ENCODE peak calls at places on chromosomes 1 and 21, in ten cellular contexts. U is Peyer's patch, F is fibroblast of mammary gland, A is kidney, N is AG04450, C is fibroblast of lung, W is dorsolateral prefrontal cortex, O is testis, S is neural progenitor cell, R is astrocyte of the spinal cord. D is an unnamed sample.

GRCh38 chr1:69520326-69520725 is 47.4 kb upstream of the LRRC7 start:
- DNase-seq in U (no peak), F (no peak), A (no peak), N (no peak), C (no peak), W (no peak), O (no peak), S (no peak), R (no peak), D (no peak)

GRCh38 chr1:84365225-84366221 is 32.8 kb upstream of the DNASE2B start:
- DNase-seq in U (no peak), F (peak), A (no peak), N (peak), C (peak), W (no peak), O (no peak), S (no peak), R (peak), D (peak)

GRCh38 chr1:47190807-47191206 is 971 bp upstream of the PDZK1IP1 start:
- DNase-seq in U (no peak), F (no peak), A (no peak), N (no peak), C (no peak), W (no peak), O (no peak), S (no peak), R (no peak), D (no peak)

GRCh38 chr21:18289876-18290275 is 45.2 kb downstream of the CHODL start:
- DNase-seq in U (no peak), F (no peak), A (no peak), N (no peak), C (no peak), W (no peak), O (no peak), S (no peak), R (no peak), D (no peak)

GRCh38 chr21:42621166-42621827 is 32.1 kb upstream of the PDE9A start:
- DNase-seq in U (no peak), F (peak), A (peak), N (no peak), C (no peak), W (no peak), O (no peak), S (peak), R (no peak), D (no peak)

GRCh38 chr21:33281101-33281652 is 15.0 kb downstream of the IL10RB start:
- DNase-seq in U (no peak), F (no peak), A (no peak), N (no peak), C (no peak), W (no peak), O (no peak), S (no peak), R (no peak), D (no peak)

GRCh38 chr1:232990176-232990723 is 39.8 kb downstream of the NTPCR start:
- DNase-seq in U (no peak), F (no peak), A (no peak), N (no peak), C (no peak), W (no peak), O (no peak), S (no peak), R (no peak), D (no peak)

GRCh38 chr21:17461014-17461413 is 51.8 kb upstream of the CXADR start:
- DNase-seq in U (no peak), F (peak), A (no peak), N (peak), C (peak), W (peak), O (peak), S (no peak), R (peak), D (peak)

GRCh38 chr1:173206816-173207595 is at the start of gene TNFSF4:
- DNase-seq in U (no peak), F (peak), A (no peak), N (no peak), C (peak), W (no peak), O (peak), S (no peak), R (no peak), D (no peak)

GRCh38 chr1:30664103-30664755 is 59.2 kb downstream of the MATN1 start:
- DNase-seq in U (no peak), F (peak), A (peak), N (no peak), C (no peak), W (no peak), O (no peak), S (no peak), R (no peak), D (no peak)

GRCh38 chr1:82099170-82099569 is 298.4 kb downstream of the ADGRL2 start:
- DNase-seq in U (no peak), F (no peak), A (no peak), N (no peak), C (no peak), W (no peak), O (no peak), S (no peak), R (no peak), D (no peak)

GRCh38 chr1:75732703-75733102 is 8.2 kb downstream of the ACADM start:
- DNase-seq in U (no peak), F (no peak), A (no peak), N (no peak), C (no peak), W (no peak), O (no peak), S (no peak), R (no peak), D (no peak)

GRCh38 chr1:172277277-172277676 is 143.2 kb upstream of the C1orf105 start:
- DNase-seq in U (no peak), F (peak), A (no peak), N (no peak), C (no peak), W (no peak), O (no peak), S (no peak), R (peak), D (no peak)

GRCh38 chr21:15586752-15587436 is 142.9 kb upstream of the USP25 start:
- DNase-seq in U (no peak), F (no peak), A (no peak), N (no peak), C (no peak), W (no peak), O (no peak), S (no peak), R (no peak), D (no peak)

GRCh38 chr1:200305806-200306205 is 104.0 kb downstream of the ZNF281 start:
- DNase-seq in U (no peak), F (no peak), A (no peak), N (no peak), C (no peak), W (no peak), O (no peak), S (no peak), R (no peak), D (no peak)

GRCh38 chr1:200304146-200304545 is 105.7 kb downstream of the ZNF281 start:
- DNase-seq in U (no peak), F (no peak), A (no peak), N (no peak), C (no peak), W (no peak), O (no peak), S (no peak), R (no peak), D (no peak)

GRCh38 chr1:200302192-200302892 is 107.5 kb downstream of the ZNF281 start:
- DNase-seq in U (peak), F (peak), A (peak), N (no peak), C (peak), W (no peak), O (peak), S (peak), R (peak), D (no peak)

GRCh38 chr1:200301152-200301551 is 108.7 kb downstream of the ZNF281 start:
- DNase-seq in U (no peak), F (no peak), A (no peak), N (no peak), C (no peak), W (no peak), O (no peak), S (no peak), R (no peak), D (no peak)

GRCh38 chr1:200302893-200303250 is 107.0 kb downstream of the ZNF281 start:
- DNase-seq in U (no peak), F (peak), A (peak), N (no peak), C (peak), W (peak), O (peak), S (peak), R (peak), D (no peak)
- H3K4me3 ChIP-seq in U (peak), F (peak), A (peak), N (peak), C (peak), W (peak), O (peak), S (peak), R (peak), D (peak)

GRCh38 chr1:15939181-15940109 is 36.5 kb downstream of the ZBTB17 start:
- DNase-seq in U (no peak), F (peak), A (peak), N (no peak), C (peak), W (no peak), O (peak), S (no peak), R (peak), D (no peak)
- TF ChIP-seq CTCF in U (no peak), F (no peak), A (no peak), N (no peak), C (no peak), W (no peak), O (no peak), S (no peak), R (no peak), D (no peak)

DNA sequence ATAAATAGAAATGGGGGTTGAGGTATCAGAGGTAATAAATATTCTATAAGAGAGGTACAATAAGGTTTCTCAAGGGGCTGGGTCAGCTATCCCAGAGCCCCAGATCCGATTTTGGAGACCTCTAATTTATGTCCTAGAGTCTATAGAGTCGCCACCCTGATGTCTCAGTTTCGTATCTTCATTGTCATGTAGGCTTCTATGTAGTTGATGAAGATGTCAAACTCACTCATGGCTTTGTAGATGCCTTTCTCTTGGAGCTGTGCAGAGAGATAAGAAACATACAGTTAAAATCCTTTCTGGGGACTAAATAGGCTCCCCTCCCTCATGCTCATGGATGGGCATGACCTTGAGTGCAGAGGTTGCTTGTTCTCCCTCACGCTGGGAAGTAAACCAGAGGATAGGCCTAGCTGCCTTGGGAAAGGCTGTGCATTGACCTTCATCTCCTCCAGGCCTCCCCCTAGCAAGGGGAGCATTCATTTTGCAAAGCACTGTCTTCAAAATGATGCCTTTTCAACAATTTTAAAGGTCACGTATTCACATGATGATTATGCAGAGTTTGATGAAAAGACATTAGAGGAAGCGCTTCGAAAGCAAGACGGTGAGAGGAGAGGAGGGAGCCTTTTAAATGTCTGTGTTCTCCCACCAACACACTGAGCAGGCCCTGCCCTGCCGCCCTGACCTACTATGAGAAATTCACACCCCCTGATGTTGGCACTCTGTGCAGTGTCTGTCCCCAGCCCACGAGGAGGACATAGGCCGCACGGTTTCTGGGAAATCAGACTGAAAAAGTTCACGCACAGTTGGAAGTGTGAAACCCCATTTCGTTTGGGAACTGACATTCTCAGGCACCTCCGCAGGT is 1.9 kb upstream of the IL19 start:
- DNase-seq in U (no peak), F (no peak), A (no peak), N (no peak), C (no peak), W (no peak), O (no peak), S (no peak), R (no peak), D (no peak)
- H3K4me3 ChIP-seq in U (no peak), F (no peak), A (no peak), N (no peak), C (no peak), W (no peak), O (no peak), S (no peak), R (no peak), D (no peak)

GRCh38 chr1:19232526-19232851 is 18.8 kb downstream of the EMC1 start:
- DNase-seq in U (no peak), F (peak), A (no peak), N (peak), C (peak), W (no peak), O (peak), S (no peak), R (peak), D (no peak)
- TF ChIP-seq CTCF in U (no peak), F (peak), A (no peak), N (peak), C (peak), W (no peak), O (peak), S (no peak), R (peak), D (peak)

GRCh38 chr1:98400446-98400845 is 261.1 kb upstream of the SNX7 start:
- DNase-seq in U (no peak), F (no peak), A (no peak), N (no peak), C (no peak), W (no peak), O (no peak), S (no peak), R (no peak), D (no peak)

GRCh38 chr1:98399219-98399618 is 262.3 kb upstream of the SNX7 start:
- DNase-seq in U (no peak), F (peak), A (no peak), N (no peak), C (no peak), W (no peak), O (no peak), S (no peak), R (no peak), D (no peak)

GRCh38 chr1:98398092-98398491 is 263.4 kb upstream of the SNX7 start:
- DNase-seq in U (no peak), F (no peak), A (no peak), N (no peak), C (no peak), W (no peak), O (no peak), S (no peak), R (no peak), D (no peak)

GRCh38 chr1:98402860-98403259 is 258.7 kb upstream of the SNX7 start:
- DNase-seq in U (no peak), F (no peak), A (no peak), N (no peak), C (no peak), W (no peak), O (no peak), S (no peak), R (no peak), D (no peak)

DNA sequence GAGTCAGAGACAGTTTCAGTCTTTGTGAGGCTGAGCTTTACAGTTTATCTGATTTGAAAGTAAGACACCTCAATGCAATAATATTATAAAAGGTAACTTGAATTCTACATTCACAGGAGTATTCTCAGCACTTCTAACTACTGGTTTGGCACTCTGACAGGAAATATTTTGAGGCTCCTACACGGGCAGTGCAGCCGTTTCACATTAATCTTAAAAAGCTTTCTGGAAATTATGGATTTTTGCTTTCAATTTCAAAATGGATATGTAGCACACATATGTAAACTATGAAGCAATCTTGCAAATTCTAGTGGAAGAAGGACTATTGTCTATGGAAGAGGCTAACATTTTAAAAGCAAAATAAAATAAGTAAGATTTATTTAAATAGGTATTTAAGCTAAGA is 262.9 kb upstream of the SNX7 start:
- DNase-seq in U (no peak), F (peak), A (no peak), N (no peak), C (peak), W (no peak), O (no peak), S (no peak), R (peak), D (no peak)
- H3K4me3 ChIP-seq in U (no peak), F (no peak), A (no peak), N (no peak), C (no peak), W (no peak), O (no peak), S (no peak), R (no peak), D (no peak)

GRCh38 chr1:41614818-41615217 is 130.3 kb upstream of the EDN2 start:
- DNase-seq in U (no peak), F (no peak), A (no peak), N (no peak), C (no peak), W (no peak), O (no peak), S (no peak), R (no peak), D (no peak)

GRCh38 chr1:41616563-41616962 is 132.1 kb upstream of the EDN2 start:
- DNase-seq in U (no peak), F (no peak), A (no peak), N (no peak), C (no peak), W (no peak), O (no peak), S (no peak), R (no peak), D (no peak)

GRCh38 chr1:41613646-41614592 is 129.4 kb upstream of the EDN2 start:
- DNase-seq in U (no peak), F (peak), A (no peak), N (no peak), C (peak), W (no peak), O (no peak), S (no peak), R (no peak), D (peak)

GRCh38 chr1:41615981-41616380 is 131.5 kb upstream of the EDN2 start:
- DNase-seq in U (no peak), F (no peak), A (no peak), N (no peak), C (no peak), W (no peak), O (no peak), S (no peak), R (no peak), D (no peak)

GRCh38 chr1:41615316-41615715 is 130.8 kb upstream of the EDN2 start:
- DNase-seq in U (no peak), F (no peak), A (no peak), N (no peak), C (no peak), W (no peak), O (no peak), S (no peak), R (no peak), D (no peak)
- TF ChIP-seq CTCF in U (no peak), F (no peak), A (no peak), N (no peak), C (no peak), W (no peak), O (no peak), S (no peak), R (no peak), D (no peak)

GRCh38 chr1:96878640-96879039 is 157.1 kb downstream of the PTBP2 start:
- DNase-seq in U (no peak), F (no peak), A (no peak), N (no peak), C (no peak), W (no peak), O (no peak), S (no peak), R (no peak), D (no peak)

GRCh38 chr1:96886474-96886873 is 164.9 kb downstream of the PTBP2 start:
- DNase-seq in U (no peak), F (no peak), A (no peak), N (no peak), C (no peak), W (no peak), O (no peak), S (no peak), R (no peak), D (no peak)

GRCh38 chr1:96887501-96887900 is 165.9 kb downstream of the PTBP2 start:
- DNase-seq in U (no peak), F (no peak), A (no peak), N (no peak), C (peak), W (no peak), O (no peak), S (no peak), R (no peak), D (no peak)

GRCh38 chr1:96880626-96881025 is 159.0 kb downstream of the PTBP2 start:
- DNase-seq in U (no peak), F (peak), A (no peak), N (no peak), C (no peak), W (no peak), O (no peak), S (no peak), R (peak), D (no peak)

GRCh38 chr1:96882096-96882495 is 160.5 kb downstream of the PTBP2 start:
- DNase-seq in U (no peak), F (no peak), A (no peak), N (no peak), C (no peak), W (no peak), O (no peak), S (no peak), R (peak), D (no peak)
- H3K4me3 ChIP-seq in U (no peak), F (no peak), A (no peak), N (no peak), C (no peak), W (no peak), O (no peak), S (no peak), R (no peak), D (no peak)

GRCh38 chr1:9195651-9196050 is 38.9 kb upstream of the H6PD start:
- DNase-seq in U (no peak), F (peak), A (no peak), N (no peak), C (peak), W (no peak), O (peak), S (no peak), R (no peak), D (no peak)

GRCh38 chr1:9197186-9198099 is 37.1 kb upstream of the H6PD start:
- DNase-seq in U (no peak), F (peak), A (no peak), N (no peak), C (no peak), W (no peak), O (no peak), S (no peak), R (no peak), D (no peak)

GRCh38 chr1:9198538-9199361 is 35.8 kb upstream of the H6PD start:
- DNase-seq in U (no peak), F (peak), A (no peak), N (no peak), C (peak), W (peak), O (peak), S (peak), R (peak), D (no peak)

GRCh38 chr1:9194024-9194423 is 40.5 kb upstream of the H6PD start:
- DNase-seq in U (no peak), F (peak), A (no peak), N (no peak), C (no peak), W (no peak), O (no peak), S (no peak), R (no peak), D (no peak)

DNA sequence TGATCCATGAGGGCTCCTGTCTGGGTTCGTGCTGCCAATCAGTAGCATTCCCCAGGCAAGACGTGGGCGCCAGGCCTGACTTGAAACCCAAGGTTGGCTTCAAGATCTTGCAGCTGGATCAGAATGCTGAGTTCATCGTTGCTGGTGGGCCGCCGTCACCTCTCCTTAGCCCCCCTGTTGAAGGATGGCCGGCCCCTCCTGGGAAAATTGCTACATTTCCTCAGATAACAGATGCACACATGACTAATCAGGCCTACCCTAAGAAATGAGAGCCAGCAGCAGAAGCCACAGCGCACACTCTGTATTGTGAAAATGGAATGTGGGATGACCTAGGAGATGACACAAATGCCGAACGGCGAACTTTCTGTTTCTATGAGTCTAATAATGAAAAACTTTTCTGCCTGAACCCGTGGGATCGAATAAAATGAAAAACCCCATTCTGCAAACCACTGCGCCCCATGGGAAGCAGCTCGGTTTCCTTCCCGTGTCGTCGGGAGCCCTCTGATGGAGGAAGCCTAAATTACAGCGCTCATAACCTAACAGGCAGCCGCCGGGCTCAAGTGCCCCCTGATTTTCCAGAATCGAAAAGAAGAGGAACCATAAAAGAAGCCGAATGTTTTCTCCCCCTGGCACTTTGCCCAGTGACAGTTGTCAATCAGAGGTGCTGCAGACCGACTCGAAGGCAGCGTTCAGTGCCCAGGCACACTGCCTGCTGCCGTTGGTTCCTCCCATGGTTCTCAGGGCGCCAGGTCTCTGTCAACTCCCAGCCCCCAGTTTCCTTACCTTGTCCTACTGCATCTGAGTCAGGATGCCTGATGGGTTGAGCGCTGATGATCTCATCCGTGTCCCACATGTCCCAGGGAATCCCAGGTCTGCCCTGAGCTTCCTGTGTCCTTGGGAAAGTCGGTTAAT is 38.2 kb upstream of the H6PD start:
- DNase-seq in U (peak), F (peak), A (peak), N (peak), C (peak), W (peak), O (peak), S (peak), R (peak), D (peak)
- TF ChIP-seq CTCF in U (peak), F (peak), A (peak), N (peak), C (peak), W (peak), O (no peak), S (peak), R (peak), D (peak)

GRCh38 chr1:162626089-162626488 is 6.2 kb upstream of the DDR2 start:
- DNase-seq in U (no peak), F (peak), A (no peak), N (no peak), C (no peak), W (no peak), O (no peak), S (no peak), R (no peak), D (no peak)
- H3K4me3 ChIP-seq in U (no peak), F (no peak), A (no peak), N (peak), C (peak), W (no peak), O (no peak), S (no peak), R (no peak), D (no peak)